ENCODE peak calls at places on chromosomes 4 and X, in eight cellular contexts. B, E, S, I, U, P, L and G are unnamed samples.

GRCh38 chrX:10242036-10242435 is 85.3 kb downstream of the CLCN4 start:
- DNase-seq in P (no peak), L (no peak), B (no peak), S (no peak), I (no peak), U (no peak), E (no peak), G (no peak)

GRCh38 chrX:66162331-66162822 is 1.7 kb upstream of the HEPH start:
- DNase-seq in B (no peak), P (no peak), I (no peak), S (no peak), E (no peak), U (no peak), L (peak; percentile 70), G (no peak)

GRCh38 chr4:123776267-123776666 is 379.7 kb downstream of the SPRY1 start:
- DNase-seq in U (no peak), I (no peak), L (no peak), S (no peak), P (no peak), B (no peak), E (no peak), G (no peak)

GRCh38 chrX:46400530-46400929 is 144.7 kb downstream of the ZNF674 start:
- DNase-seq in I (no peak), P (no peak), S (no peak), E (no peak), L (no peak), U (no peak), B (no peak), G (no peak)

GRCh38 chrX:48489296-48489695 is 13.3 kb downstream of the FTSJ1 start:
- DNase-seq in L (no peak), B (no peak), U (no peak), S (no peak), P (no peak), E (no peak), I (no peak), G (no peak)

GRCh38 chr4:155900402-155900801 is 3.1 kb upstream of the TDO2 start:
- DNase-seq in P (no peak), L (no peak), S (no peak), U (no peak), E (no peak), B (no peak), I (no peak), G (no peak)

GRCh38 chr4:22496165-22496813 is 19.6 kb downstream of the ADGRA3 start:
- DNase-seq in I (no peak), E (no peak), P (no peak), B (no peak), S (no peak), U (no peak), L (no peak), G (no peak)

GRCh38 chrX:40172169-40172979 is 74.6 kb upstream of the BCOR start:
- DNase-seq in B (peak; percentile 85), E (peak; percentile 50), S (peak; percentile 72), U (no peak), I (peak; percentile 63), L (peak; percentile 69), P (peak; percentile 79), G (peak; percentile 64)

GRCh38 chr4:48543796-48544195 is 53.7 kb downstream of the ZAR1 start:
- DNase-seq in S (no peak), B (no peak), L (no peak), P (no peak), U (no peak), I (no peak), E (no peak), G (no peak)

GRCh38 chr4:52376107-52376704 is 282.9 kb downstream of the USP46 start:
- DNase-seq in L (peak; percentile 24), E (no peak), U (no peak), I (peak; percentile 51), S (no peak), P (no peak), B (no peak), G (peak; percentile 24)

GRCh38 chr4:67122029-67122428 is 423.3 kb downstream of the CENPC start:
- DNase-seq in U (no peak), E (no peak), S (no peak), I (no peak), L (no peak), B (no peak), P (no peak), G (no peak)

GRCh38 chrX:40953369-40953768 is 131.9 kb upstream of the USP9X start:
- DNase-seq in E (no peak), B (no peak), S (no peak), I (no peak), U (no peak), L (no peak), P (no peak), G (no peak)

GRCh38 chr4:105433421-105433820 is 40.4 kb downstream of the PPA2 start:
- DNase-seq in U (no peak), E (no peak), B (no peak), S (no peak), I (no peak), L (no peak), P (no peak), G (no peak)

GRCh38 chrX:149629730-149630387 is 1.7 kb downstream of the TMEM185A start:
- DNase-seq in L (no peak), I (no peak), E (no peak), B (no peak), P (no peak), S (no peak), U (no peak), G (no peak)

GRCh38 chr4:41142946-41143720 is 71.2 kb downstream of the APBB2 start:
- DNase-seq in I (peak; percentile 61), U (no peak), L (no peak), S (peak; percentile 28), B (no peak), E (peak; percentile 58), P (peak; percentile 81), G (peak; percentile 62)

GRCh38 chr4:56468097-56468422 is 643 bp downstream of the SRP72 start:
- DNase-seq in L (peak; percentile 68), U (no peak), I (peak; percentile 62), P (no peak), S (no peak), E (peak; percentile 45), B (no peak), G (peak; percentile 38)

GRCh38 chr4:86401826-86402225 is 42.0 kb upstream of the MAPK10 start:
- DNase-seq in I (no peak), B (no peak), E (no peak), P (no peak), L (no peak), S (no peak), U (no peak), G (no peak)

GRCh38 chrX:104108955-104109354 is 3.4 kb upstream of the ZCCHC18 start:
- DNase-seq in I (no peak), B (no peak), S (no peak), E (no peak), U (no peak), P (no peak), L (no peak), G (no peak)

GRCh38 chrX:104104676-104105075 is 7.6 kb upstream of the ZCCHC18 start:
- DNase-seq in P (no peak), L (no peak), B (no peak), I (no peak), E (no peak), U (no peak), S (no peak), G (no peak)

GRCh38 chrX:104105330-104105729 is 7.0 kb upstream of the ZCCHC18 start:
- DNase-seq in B (no peak), U (no peak), S (no peak), E (no peak), L (no peak), I (no peak), P (no peak), G (no peak)

GRCh38 chrX:104105863-104106262 is 6.5 kb upstream of the ZCCHC18 start:
- DNase-seq in S (no peak), L (no peak), I (no peak), U (no peak), B (no peak), P (no peak), E (no peak), G (no peak)
- H3K27ac ChIP-seq in S (peak overlapping the region; percentile 55), L (no peak overlapping the region), I (no peak overlapping the region), U (no peak overlapping the region), B (no peak overlapping the region), P (no peak overlapping the region), E (no peak overlapping the region), G (no peak overlapping the region)

GRCh38 chr4:11281720-11282119 is 147.0 kb downstream of the HS3ST1 start:
- DNase-seq in L (no peak), E (no peak), P (no peak), U (no peak), S (no peak), B (no peak), I (no peak), G (no peak)

DNA sequence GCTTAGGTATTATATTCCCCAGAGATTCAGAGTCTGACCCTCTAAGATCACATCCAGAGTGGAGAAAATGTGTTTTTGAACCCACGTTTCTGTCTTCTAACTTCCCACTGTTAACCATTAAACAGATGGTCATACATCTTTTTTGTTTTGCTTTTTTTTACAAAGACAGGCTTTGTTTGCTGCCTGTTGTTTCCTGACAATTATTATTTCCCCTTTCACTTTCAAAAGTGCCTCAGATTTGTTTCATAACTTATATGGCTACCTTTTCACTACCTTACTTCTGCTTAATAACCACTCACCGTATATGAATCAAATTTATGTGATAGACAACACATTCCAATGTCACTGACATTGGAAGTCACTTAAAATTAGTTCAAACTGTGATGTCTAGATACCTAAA is 142.2 kb downstream of the HS3ST1 start:
- DNase-seq in P (no peak), B (no peak), U (no peak), E (no peak), L (no peak), I (no peak), S (no peak), G (no peak)
- H3K4me1 ChIP-seq in P (no peaks in the 10 kb centered on the region), B (no peaks in the 10 kb centered on the region), U (no peaks in the 10 kb centered on the region), E (no peaks in the 10 kb centered on the region), L (no peaks in the 10 kb centered on the region), I (no peaks in the 10 kb centered on the region), S (no peaks in the 10 kb centered on the region), G (no peaks in the 10 kb centered on the region)

DNA sequence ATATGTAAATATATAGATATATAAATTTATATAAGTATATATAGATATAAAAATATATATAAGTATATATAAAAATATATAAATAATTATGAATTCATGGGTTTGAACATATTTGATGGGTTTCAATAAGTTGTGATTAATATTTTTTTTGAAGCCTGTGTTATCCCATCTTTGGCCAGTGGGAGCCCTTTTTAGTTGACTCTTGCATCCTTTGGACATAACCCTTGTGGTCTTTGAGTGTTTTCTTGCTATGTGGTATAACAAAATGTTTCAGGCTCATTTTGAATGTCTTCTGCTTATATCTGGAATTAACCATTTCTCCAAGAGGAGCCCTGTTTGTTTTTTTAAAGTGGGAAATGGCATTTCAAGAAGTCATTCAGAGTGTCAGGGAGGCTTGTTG is 15.2 kb downstream of the SNX25 start:
- DNase-seq in B (no peak), U (no peak), P (no peak), E (no peak), S (no peak), L (no peak), I (no peak), G (no peak)
- TF ChIP-seq CTCF in B (peak; percentile 28), U (peak; percentile 9), P (no peak), E (no peak), S (no peak), L (no peak), I (no peak), G (peak; percentile 12)

GRCh38 chr4:75722417-75722816 is 2.0 kb upstream of the USO1 start:
- DNase-seq in I (no peak), B (no peak), E (no peak), L (no peak), P (no peak), U (no peak), S (no peak), G (no peak)
- H3K27ac ChIP-seq in I (no peak overlapping the region), B (no peak overlapping the region), E (no peak overlapping the region), L (no peak overlapping the region), P (no peak overlapping the region), U (peak overlapping the region; percentile 100), S (peak overlapping the region; percentile 97), G (no peak overlapping the region)

GRCh38 chrX:21990812-21991211 is 41.3 kb upstream of the PHEX start:
- DNase-seq in P (no peak), E (no peak), U (no peak), S (no peak), I (no peak), B (no peak), L (no peak), G (no peak)
- H3K4me1 ChIP-seq in P (no peaks in the 10 kb centered on the region), E (no peaks in the 10 kb centered on the region), U (no peaks in the 10 kb centered on the region), S (no peaks in the 10 kb centered on the region), I (no peaks in the 10 kb centered on the region), B (no peaks in the 10 kb centered on the region), L (no peaks in the 10 kb centered on the region), G (no peaks in the 10 kb centered on the region)